ENCODE peak calls at places on chromosome 1, in nine cellular contexts. One of them, this sample, is unnamed.

GRCh38 chr1:230867119-230867902 is 1.0 kb downstream of the C1orf198 start:
- DNase-seq in occipital lobe: no peak
- DNase-seq in HT1080: peak; percentile 18
- DNase-seq in lower lobe of right lung: no peak
- DNase-seq in AG04450: no peak
- DNase-seq in NCI-H748 treated with DMSO at 0.1 percent for 48 hours: no peak
- DNase-seq in GF-D8: no peak
- DNase-seq in heart left ventricle: no peak
- DNase-seq in foreskin melanocyte: no peak
- DNase-seq in this sample: no peak

GRCh38 chr1:167083066-167083682 is 7.0 kb downstream of the GPA33 start:
- DNase-seq in occipital lobe: no peak
- DNase-seq in HT1080: no peak
- DNase-seq in lower lobe of right lung: no peak
- DNase-seq in AG04450: no peak
- DNase-seq in NCI-H748 treated with DMSO at 0.1 percent for 48 hours: no peak
- DNase-seq in GF-D8: no peak
- DNase-seq in heart left ventricle: no peak
- DNase-seq in foreskin melanocyte: no peak
- DNase-seq in this sample: no peak

GRCh38 chr1:35559317-35559944 is 1.8 kb downstream of the NCDN start:
- DNase-seq in occipital lobe: peak; percentile 49
- DNase-seq in HT1080: no peak
- DNase-seq in lower lobe of right lung: no peak
- DNase-seq in AG04450: no peak
- DNase-seq in NCI-H748 treated with DMSO at 0.1 percent for 48 hours: no peak
- DNase-seq in GF-D8: no peak
- DNase-seq in heart left ventricle: no peak
- DNase-seq in foreskin melanocyte: no peak
- DNase-seq in this sample: no peak

GRCh38 chr1:84961316-84961715 is 35.6 kb downstream of the MCOLN2 start:
- DNase-seq in occipital lobe: no peak
- DNase-seq in HT1080: no peak
- DNase-seq in lower lobe of right lung: no peak
- DNase-seq in AG04450: no peak
- DNase-seq in NCI-H748 treated with DMSO at 0.1 percent for 48 hours: no peak
- DNase-seq in GF-D8: no peak
- DNase-seq in heart left ventricle: no peak
- DNase-seq in foreskin melanocyte: no peak
- DNase-seq in this sample: no peak

GRCh38 chr1:58811303-58811702 is 27.5 kb upstream of the JUN start:
- DNase-seq in occipital lobe: no peak
- DNase-seq in HT1080: no peak
- DNase-seq in lower lobe of right lung: no peak
- DNase-seq in AG04450: no peak
- DNase-seq in NCI-H748 treated with DMSO at 0.1 percent for 48 hours: no peak
- DNase-seq in GF-D8: no peak
- DNase-seq in heart left ventricle: no peak
- DNase-seq in foreskin melanocyte: no peak
- DNase-seq in this sample: no peak

GRCh38 chr1:245160288-245160687 is 5.5 kb downstream of the KIF26B start:
- DNase-seq in occipital lobe: no peak
- DNase-seq in HT1080: no peak
- DNase-seq in lower lobe of right lung: no peak
- DNase-seq in AG04450: no peak
- DNase-seq in NCI-H748 treated with DMSO at 0.1 percent for 48 hours: no peak
- DNase-seq in GF-D8: no peak
- DNase-seq in heart left ventricle: no peak
- DNase-seq in foreskin melanocyte: no peak
- DNase-seq in this sample: no peak

GRCh38 chr1:31926846-31927660 is 11.1 kb downstream of the PTP4A2 start:
- DNase-seq in occipital lobe: no peak
- DNase-seq in HT1080: no peak
- DNase-seq in lower lobe of right lung: no peak
- DNase-seq in AG04450: no peak
- DNase-seq in NCI-H748 treated with DMSO at 0.1 percent for 48 hours: peak; percentile 47
- DNase-seq in GF-D8: no peak
- DNase-seq in heart left ventricle: no peak
- DNase-seq in foreskin melanocyte: no peak
- DNase-seq in this sample: no peak

GRCh38 chr1:232767381-232768074 is 37.7 kb upstream of the MAP10 start:
- DNase-seq in occipital lobe: no peak
- DNase-seq in HT1080: peak; percentile 81
- DNase-seq in lower lobe of right lung: peak; percentile 49
- DNase-seq in AG04450: peak; percentile 10
- DNase-seq in NCI-H748 treated with DMSO at 0.1 percent for 48 hours: no peak
- DNase-seq in GF-D8: no peak
- DNase-seq in heart left ventricle: no peak
- DNase-seq in foreskin melanocyte: no peak
- DNase-seq in this sample: peak; percentile 86

GRCh38 chr1:24351918-24352637 is 32.9 kb downstream of the GRHL3 start:
- DNase-seq in occipital lobe: peak; percentile 12
- DNase-seq in HT1080: peak; percentile 68
- DNase-seq in lower lobe of right lung: no peak
- DNase-seq in AG04450: no peak
- DNase-seq in NCI-H748 treated with DMSO at 0.1 percent for 48 hours: no peak
- DNase-seq in GF-D8: no peak
- DNase-seq in heart left ventricle: no peak
- DNase-seq in foreskin melanocyte: no peak
- DNase-seq in this sample: no peak

GRCh38 chr1:114153621-114154145 is at the start of gene SYT6:
- DNase-seq in occipital lobe: no peak
- DNase-seq in HT1080: no peak
- DNase-seq in lower lobe of right lung: no peak
- DNase-seq in AG04450: no peak
- DNase-seq in NCI-H748 treated with DMSO at 0.1 percent for 48 hours: no peak
- DNase-seq in GF-D8: no peak
- DNase-seq in heart left ventricle: no peak
- DNase-seq in foreskin melanocyte: no peak
- DNase-seq in this sample: no peak

GRCh38 chr1:40389871-40390560 is 16.5 kb downstream of the SMAP2 start:
- DNase-seq in occipital lobe: peak; percentile 37
- DNase-seq in HT1080: no peak
- DNase-seq in lower lobe of right lung: no peak
- DNase-seq in AG04450: peak; percentile 85
- DNase-seq in NCI-H748 treated with DMSO at 0.1 percent for 48 hours: no peak
- DNase-seq in GF-D8: no peak
- DNase-seq in heart left ventricle: no peak
- DNase-seq in foreskin melanocyte: no peak
- DNase-seq in this sample: peak; percentile 56

GRCh38 chr1:79079770-79080169 is 73.2 kb upstream of the ADGRL4 start:
- DNase-seq in occipital lobe: no peak
- DNase-seq in HT1080: peak; percentile 84
- DNase-seq in lower lobe of right lung: no peak
- DNase-seq in AG04450: peak; percentile 69
- DNase-seq in NCI-H748 treated with DMSO at 0.1 percent for 48 hours: no peak
- DNase-seq in GF-D8: no peak
- DNase-seq in heart left ventricle: no peak
- DNase-seq in foreskin melanocyte: peak; percentile 75
- DNase-seq in this sample: no peak

GRCh38 chr1:153533689-153534201 is 2.0 kb downstream of the S100A6 start:
- DNase-seq in occipital lobe: peak; percentile 31
- DNase-seq in HT1080: peak; percentile 99
- DNase-seq in lower lobe of right lung: no peak
- DNase-seq in AG04450: peak; percentile 51
- DNase-seq in NCI-H748 treated with DMSO at 0.1 percent for 48 hours: no peak
- DNase-seq in GF-D8: no peak
- DNase-seq in heart left ventricle: no peak
- DNase-seq in foreskin melanocyte: peak; percentile 62
- DNase-seq in this sample: no peak

GRCh38 chr1:960371-961131 is at the start of gene KLHL17:
- DNase-seq in occipital lobe: peak; percentile 42
- DNase-seq in HT1080: peak; percentile 66
- DNase-seq in lower lobe of right lung: peak; percentile 87
- DNase-seq in AG04450: no peak
- DNase-seq in NCI-H748 treated with DMSO at 0.1 percent for 48 hours: peak; percentile 10
- DNase-seq in GF-D8: peak; percentile 26
- DNase-seq in heart left ventricle: peak; percentile 89
- DNase-seq in foreskin melanocyte: peak; percentile 42
- DNase-seq in this sample: no peak

GRCh38 chr1:47183308-47184089 is 6.3 kb downstream of the PDZK1IP1 start:
- DNase-seq in occipital lobe: no peak
- DNase-seq in HT1080: no peak
- DNase-seq in lower lobe of right lung: no peak
- DNase-seq in AG04450: no peak
- DNase-seq in NCI-H748 treated with DMSO at 0.1 percent for 48 hours: no peak
- DNase-seq in GF-D8: no peak
- DNase-seq in heart left ventricle: no peak
- DNase-seq in foreskin melanocyte: no peak
- DNase-seq in this sample: no peak

GRCh38 chr1:19936061-19936750 is 12.8 kb upstream of the PLA2G2E start:
- DNase-seq in occipital lobe: no peak
- DNase-seq in HT1080: no peak
- DNase-seq in lower lobe of right lung: no peak
- DNase-seq in AG04450: no peak
- DNase-seq in NCI-H748 treated with DMSO at 0.1 percent for 48 hours: no peak
- DNase-seq in GF-D8: no peak
- DNase-seq in heart left ventricle: no peak
- DNase-seq in foreskin melanocyte: no peak
- DNase-seq in this sample: no peak